ENCODE peak calls at places on chromosome 3, in four cellular contexts. N is KG1, Q is NCI-H460, A is psoas muscle. I is an unnamed sample.

GRCh38 chr3:23129817-23130216 is 73.3 kb upstream of the UBE2E2 start:
- DNase-seq in N (no peak), Q (no peak), A (no peak), I (no peak)

GRCh38 chr3:61819861-61820260 is 258.5 kb downstream of the PTPRG start:
- DNase-seq in N (no peak), Q (no peak), A (no peak), I (no peak)

GRCh38 chr3:110174908-110175307 is 837.6 kb upstream of the DPPA4 start:
- DNase-seq in N (no peak), Q (no peak), A (no peak), I (no peak)

GRCh38 chr3:67790043-67790442 is 135.6 kb upstream of the SUCLG2 start:
- DNase-seq in N (peak; percentile 5), Q (peak; percentile 20), A (no peak), I (peak; percentile 74)

GRCh38 chr3:31197941-31198340 is 303.5 kb upstream of the GADL1 start:
- DNase-seq in N (no peak), Q (no peak), A (no peak), I (no peak)

GRCh38 chr3:143601738-143602480 is 246.4 kb downstream of the SLC9A9 start:
- DNase-seq in N (no peak), Q (no peak), A (no peak), I (no peak)

GRCh38 chr3:108507887-108508286 is 2.5 kb downstream of the MYH15 start:
- DNase-seq in N (no peak), Q (no peak), A (no peak), I (no peak)

GRCh38 chr3:95923496-95924210 is 890.7 kb upstream of the EPHA6 start:
- DNase-seq in N (no peak), Q (no peak), A (no peak), I (peak; percentile 18)

GRCh38 chr3:114456742-114457141 is 162.9 kb downstream of the TIGIT start:
- DNase-seq in N (no peak), Q (no peak), A (no peak), I (no peak)

GRCh38 chr3:81048058-81048665 is 713.3 kb downstream of the GBE1 start:
- DNase-seq in N (no peak), Q (no peak), A (no peak), I (no peak)

GRCh38 chr3:129022114-129022994 is 21.2 kb downstream of the EFCC1 start:
- DNase-seq in N (no peak), Q (no peak), A (peak; percentile 82), I (no peak)

GRCh38 chr3:128425142-128425845 is 41.4 kb downstream of the DNAJB8 start:
- DNase-seq in N (no peak), Q (no peak), A (no peak), I (no peak)

GRCh38 chr3:8597515-8597853 is 47.1 kb downstream of the SSUH2 start:
- DNase-seq in N (no peak), Q (no peak), A (no peak), I (no peak)

GRCh38 chr3:46926039-46926438 is 48.5 kb downstream of the PTH1R start:
- DNase-seq in N (no peak), Q (no peak), A (peak; percentile 75), I (no peak)

GRCh38 chr3:195850857-195851531 is 39.3 kb upstream of the MUC4 start:
- DNase-seq in N (peak; percentile 90), Q (peak; percentile 85), A (peak; percentile 79), I (peak; percentile 95)

GRCh38 chr3:98596902-98597500 is 3.6 kb upstream of the CPOX start:
- DNase-seq in N (peak; percentile 50), Q (peak; percentile 24), A (no peak), I (no peak)

GRCh38 chr3:25834346-25834745 is 44.5 kb downstream of the OXSM start:
- DNase-seq in N (no peak), Q (no peak), A (no peak), I (no peak)

GRCh38 chr3:52394751-52395502 is 50.0 kb downstream of the SEMA3G start:
- DNase-seq in N (no peak), Q (no peak), A (peak; percentile 7), I (no peak)

GRCh38 chr3:12518266-12519028 is 26.9 kb downstream of the MKRN2OS start:
- DNase-seq in N (no peak), Q (no peak), A (no peak), I (no peak)